ENCODE peak calls at places on chromosome 19, in eight cellular contexts. Z, T, W, X, R, D, Q and N are unnamed samples.
A peak's percentile ranks its signal among the peaks of the same experiment; 100 is the strongest.

GRCh38 chr19:17872251-17873001 is 681 bp downstream of the SLC5A5 start:
- DNase-seq in Z (no peak), T (no peak), W (no peak), X (no peak), R (peak; percentile 65), D (no peak), Q (no peak), N (no peak)

GRCh38 chr19:17975032-17975431 is 8.1 kb downstream of the KCNN1 start:
- DNase-seq in Z (no peak), T (no peak), W (no peak), X (no peak), R (no peak), D (no peak), Q (no peak), N (no peak)

GRCh38 chr19:16797876-16798275 is 31.3 kb upstream of the SIN3B start:
- DNase-seq in Z (no peak), T (no peak), W (no peak), X (no peak), R (no peak), D (no peak), Q (no peak), N (no peak)

GRCh38 chr19:47719047-47719885 is 6.0 kb downstream of the EHD2 start:
- DNase-seq in Z (peak; percentile 84), T (peak; percentile 99), W (no peak), X (peak; percentile 36), R (peak; percentile 83), D (peak; percentile 95), Q (no peak), N (peak; percentile 47)

GRCh38 chr19:16912780-16913179 is 24.0 kb downstream of the F2RL3 start:
- DNase-seq in Z (no peak), T (no peak), W (no peak), X (no peak), R (no peak), D (no peak), Q (no peak), N (no peak)

GRCh38 chr19:38769635-38770211 is 3.6 kb downstream of the LGALS7 start:
- DNase-seq in Z (peak; percentile 84), T (peak; percentile 71), W (no peak), X (peak; percentile 65), R (peak; percentile 98), D (no peak), Q (peak; percentile 69), N (peak; percentile 91)

GRCh38 chr19:17865364-17866311 is 5.9 kb downstream of the RPL18A start:
- DNase-seq in Z (no peak), T (no peak), W (peak; percentile 21), X (no peak), R (peak; percentile 77), D (no peak), Q (peak; percentile 58), N (no peak)

GRCh38 chr19:12641456-12641855 is 25.1 kb downstream of the MAN2B1 start:
- DNase-seq in Z (no peak), T (no peak), W (no peak), X (no peak), R (no peak), D (no peak), Q (no peak), N (no peak)

GRCh38 chr19:57769345-57770131 is at the start of gene ZNF586:
- DNase-seq in Z (peak; percentile 84), T (peak; percentile 93), W (peak; percentile 91), X (peak; percentile 35), R (peak; percentile 95), D (peak; percentile 83), Q (peak; percentile 85), N (peak; percentile 46)

GRCh38 chr19:47742636-47743035 is 2.7 kb upstream of the NOP53 start:
- DNase-seq in Z (peak; percentile 33), T (no peak), W (no peak), X (no peak), R (no peak), D (no peak), Q (no peak), N (no peak)

GRCh38 chr19:39347332-39348227 is 5.4 kb downstream of the SAMD4B start:
- DNase-seq in Z (no peak), T (no peak), W (no peak), X (no peak), R (no peak), D (no peak), Q (no peak), N (no peak)

GRCh38 chr19:519449-519865 is 12.1 kb upstream of the CDC34 start:
- DNase-seq in Z (no peak), T (no peak), W (no peak), X (no peak), R (no peak), D (no peak), Q (no peak), N (no peak)

GRCh38 chr19:40663712-40664692 is 26.4 kb downstream of the NUMBL start:
- DNase-seq in Z (no peak), T (no peak), W (no peak), X (no peak), R (no peak), D (no peak), Q (no peak), N (peak; percentile 36)

GRCh38 chr19:7595466-7596133 is at the start of gene CAMSAP3:
- DNase-seq in Z (no peak), T (no peak), W (peak; percentile 70), X (no peak), R (peak; percentile 71), D (peak; percentile 27), Q (peak; percentile 71), N (no peak)

GRCh38 chr19:19774354-19775033 is 41.6 kb upstream of the ZNF14 start:
- DNase-seq in Z (no peak), T (no peak), W (no peak), X (no peak), R (no peak), D (no peak), Q (no peak), N (no peak)

GRCh38 chr19:19776206-19777008 is 43.5 kb upstream of the ZNF14 start:
- DNase-seq in Z (peak; percentile 99), T (peak; percentile 99), W (peak; percentile 94), X (peak; percentile 94), R (peak; percentile 98), D (peak; percentile 94), Q (peak; percentile 98), N (peak; percentile 84)

GRCh38 chr19:19775891-19776205 is 42.9 kb upstream of the ZNF14 start:
- DNase-seq in Z (no peak), T (no peak), W (no peak), X (no peak), R (no peak), D (no peak), Q (no peak), N (no peak)

GRCh38 chr19:19778666-19779065 is 42.9 kb downstream of the ZNF506 start:
- DNase-seq in Z (no peak), T (no peak), W (no peak), X (no peak), R (no peak), D (no peak), Q (no peak), N (no peak)

DNA sequence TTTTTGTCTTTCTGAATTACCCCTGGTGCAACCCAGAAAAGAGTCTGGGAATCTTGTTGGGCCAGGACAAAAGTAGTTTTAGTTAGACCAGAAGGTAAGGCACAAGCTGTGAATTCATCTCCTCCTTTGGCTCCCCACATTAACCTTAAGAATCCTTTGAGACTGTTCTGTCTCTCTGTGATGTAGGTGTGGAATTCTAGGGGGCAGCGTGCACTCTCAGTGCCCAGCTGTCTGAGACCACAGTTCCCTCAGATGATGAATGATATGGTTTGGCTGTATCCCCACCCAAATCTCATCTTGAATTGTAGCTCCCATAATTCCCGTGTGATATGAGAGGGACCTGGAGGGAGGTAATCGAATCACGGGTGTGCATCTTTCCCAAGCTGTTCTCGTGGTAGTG is 43.9 kb downstream of the ZNF506 start:
- DNase-seq in Z (no peak), T (no peak), W (no peak), X (no peak), R (no peak), D (no peak), Q (no peak), N (no peak)
- TF ChIP-seq CTCF in Z (no peak), T (no peak), W (no peak), X (no peak), R (no peak), D (no peak), Q (no peak), N (no peak)

DNA sequence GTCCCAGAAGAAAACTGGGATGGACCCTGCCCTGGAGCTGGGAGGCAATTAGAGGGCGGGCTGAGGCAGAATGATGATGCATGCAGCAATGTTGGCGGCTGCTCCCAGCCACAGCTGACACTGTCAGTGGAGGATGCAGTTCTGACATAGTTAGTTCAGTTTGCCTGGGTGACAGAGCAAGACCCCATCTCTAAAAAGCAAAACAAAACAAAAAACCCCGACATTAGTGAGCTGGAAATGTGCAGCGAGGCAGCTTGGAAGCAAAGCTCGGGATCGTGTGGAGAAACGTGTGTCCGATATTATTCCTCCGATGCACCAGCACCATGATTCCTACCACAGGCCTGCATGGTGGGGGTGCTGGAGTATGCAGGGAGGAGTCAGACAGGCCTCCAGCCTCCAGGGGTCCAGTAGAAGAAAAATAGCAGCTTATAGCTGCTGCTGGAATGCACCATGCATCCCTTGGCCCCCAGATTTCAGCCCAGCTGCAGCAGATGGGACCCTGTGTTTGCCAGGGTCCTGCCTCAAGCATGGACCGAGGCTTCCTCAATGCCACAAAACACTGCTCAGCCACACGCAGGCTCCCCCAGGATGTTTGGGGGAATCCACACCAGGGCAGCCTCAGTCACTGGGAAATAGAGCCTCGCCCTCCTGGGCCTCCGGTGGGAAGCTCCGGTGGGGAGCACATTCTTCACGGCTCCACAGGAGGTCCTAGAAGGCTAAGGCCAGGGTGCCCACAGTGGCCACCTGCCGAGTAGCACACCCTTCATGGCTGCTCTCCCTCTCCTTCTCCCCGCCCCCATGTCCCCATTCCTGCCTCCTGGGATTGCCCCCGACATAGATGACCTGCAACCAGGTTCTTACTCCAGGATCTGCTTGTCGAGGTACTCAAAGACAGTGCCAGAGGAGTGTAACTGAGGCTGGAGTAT is 110.4 kb upstream of the UQCRFS1 start:
- DNase-seq in Z (no peak), T (no peak), W (no peak), X (no peak), R (no peak), D (no peak), Q (no peak), N (no peak)
- TF ChIP-seq CTCF in Z (no peak), T (no peak), W (no peak), X (no peak), R (no peak), D (no peak), Q (no peak), N (no peak)

GRCh38 chr19:45019187-45019586 is 17.9 kb downstream of the RELB start:
- DNase-seq in Z (no peak), T (no peak), W (no peak), X (no peak), R (no peak), D (no peak), Q (no peak), N (no peak)
- TF ChIP-seq CTCF in Z (no peak), T (no peak), W (no peak), X (no peak), R (no peak), D (no peak), Q (no peak), N (no peak)

DNA sequence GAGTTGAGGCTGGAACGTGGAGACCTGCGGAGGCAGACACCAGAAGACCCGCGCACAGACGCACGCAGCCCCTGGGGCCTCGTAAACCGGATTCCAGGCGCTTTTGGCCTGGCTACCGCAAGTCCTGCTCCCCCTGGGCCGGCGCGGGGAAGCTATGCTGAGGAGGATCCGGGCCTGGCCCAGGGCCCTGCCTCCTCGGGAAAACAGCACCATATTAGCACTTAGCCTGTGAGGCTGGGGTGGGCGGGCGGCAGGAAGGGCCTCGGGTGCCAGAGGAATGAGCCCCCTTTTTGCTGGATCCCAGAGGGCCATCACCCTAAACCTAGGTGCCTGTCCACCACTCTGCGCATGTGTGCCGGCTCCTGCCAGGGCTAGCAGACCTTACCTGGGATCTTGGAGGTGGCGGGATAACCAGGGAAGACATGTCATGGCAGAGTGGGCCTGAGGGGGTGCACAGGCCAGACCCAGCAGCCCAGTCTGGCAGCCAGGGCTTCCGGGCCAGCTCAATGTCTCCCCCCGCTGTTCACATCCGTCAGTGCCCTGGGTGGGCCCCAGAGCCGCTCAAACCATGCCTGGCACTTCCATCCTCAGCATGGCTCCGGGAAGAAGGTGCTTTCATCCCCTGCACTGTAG is 7.3 kb downstream of the ELOF1 start:
- DNase-seq in Z (peak; percentile 64), T (no peak), W (peak; percentile 9), X (no peak), R (no peak), D (no peak), Q (no peak), N (no peak)
- TF ChIP-seq CTCF in Z (no peak), T (peak; percentile 29), W (no peak), X (no peak), R (no peak), D (peak; percentile 55), Q (no peak), N (no peak)